ENCODE peak calls at places on chromosomes 16 and 17, in eight cellular contexts. Q, U, D, E, A, B, X and H are unnamed samples.

GRCh38 chr17:34025179-34025551 is 229.9 kb upstream of the CCL2 start:
- DNase-seq in B (no peak), E (no peak), U (no peak), A (no peak), X (no peak), Q (peak), D (no peak), H (no peak)

GRCh38 chr17:19513897-19514488 is 19.7 kb upstream of the SLC47A1 start:
- DNase-seq in X (peak), B (no peak), E (no peak), Q (peak), A (peak), D (peak), U (peak), H (peak)

GRCh38 chr16:31458073-31458834 is 1.0 kb upstream of the ARMC5 start:
- DNase-seq in X (peak), D (peak), A (no peak), Q (peak), E (peak), U (peak), B (peak), H (no peak)

GRCh38 chr17:55266051-55266957 is 1.5 kb downstream of the HLF start:
- DNase-seq in B (no peak), Q (no peak), E (no peak), A (no peak), D (no peak), U (no peak), X (no peak), H (no peak)

GRCh38 chr17:40062347-40063033 is at the start of gene THRA:
- DNase-seq in U (peak), X (peak), E (no peak), B (peak), Q (peak), A (no peak), D (peak), H (no peak)

GRCh38 chr17:40309938-40310510 is 1.0 kb downstream of the RARA start:
- DNase-seq in X (peak), D (no peak), A (no peak), Q (no peak), E (no peak), B (no peak), U (no peak), H (no peak)

GRCh38 chr16:35564889-35565288 is 2105.5 kb downstream of the TP53TG3F start:
- DNase-seq in D (no peak), E (no peak), U (no peak), A (no peak), Q (no peak), B (no peak), X (no peak), H (no peak)

GRCh38 chr16:58499615-58500328 is at the start of gene NDRG4:
- DNase-seq in B (no peak), A (no peak), U (peak), D (peak), X (no peak), E (no peak), Q (peak), H (no peak)

GRCh38 chr16:49458656-49459445 is 85.2 kb downstream of the C16orf78 start:
- DNase-seq in X (no peak), E (no peak), A (no peak), D (peak), Q (no peak), B (no peak), U (no peak), H (no peak)

GRCh38 chr17:49132699-49133364 is at the start of gene B4GALNT2:
- DNase-seq in X (no peak), Q (no peak), E (no peak), A (no peak), B (peak), U (no peak), D (peak), H (no peak)

GRCh38 chr17:4738136-4739121 is 1.2 kb upstream of the ZMYND15 start:
- DNase-seq in D (no peak), A (no peak), E (no peak), U (no peak), B (no peak), Q (no peak), X (no peak), H (no peak)

GRCh38 chr16:55037051-55037450 is 106.4 kb downstream of the IRX5 start:
- DNase-seq in Q (no peak), E (no peak), D (no peak), A (no peak), B (no peak), X (no peak), U (no peak), H (no peak)

GRCh38 chr16:81505011-81505660 is 60.5 kb downstream of the CMIP start:
- DNase-seq in B (peak), D (no peak), A (no peak), Q (peak), E (no peak), X (no peak), U (no peak), H (peak)

GRCh38 chr16:87140211-87141200 is 176.7 kb downstream of the C16orf95 start:
- DNase-seq in X (no peak), U (no peak), Q (no peak), D (no peak), A (no peak), E (no peak), B (no peak), H (no peak)

GRCh38 chr17:12900474-12900873 is 111.2 kb downstream of the ARHGAP44 start:
- DNase-seq in U (no peak), D (no peak), X (no peak), A (no peak), E (no peak), B (no peak), Q (no peak), H (no peak)

GRCh38 chr17:14296511-14296910 is 4.4 kb upstream of the HS3ST3B1 start:
- DNase-seq in U (no peak), D (no peak), B (no peak), X (no peak), E (no peak), A (no peak), Q (no peak), H (no peak)

GRCh38 chr17:47423406-47424295 is 99.9 kb downstream of the EFCAB13 start:
- DNase-seq in A (no peak), E (no peak), D (no peak), B (peak), U (no peak), X (no peak), Q (peak), H (no peak)

GRCh38 chr17:45298546-45299285 is 18.1 kb downstream of the MAP3K14 start:
- DNase-seq in B (no peak), D (no peak), X (peak), E (no peak), U (no peak), Q (peak), A (no peak), H (no peak)

GRCh38 chr16:70694517-70695218 is 8.8 kb upstream of the MTSS2 start:
- DNase-seq in A (no peak), D (no peak), U (no peak), E (no peak), Q (no peak), X (no peak), B (no peak), H (no peak)

GRCh38 chr16:88533945-88534641 is 36.1 kb upstream of the ZC3H18 start:
- DNase-seq in A (no peak), X (peak), B (peak), D (peak), E (no peak), Q (peak), U (peak), H (peak)

GRCh38 chr17:4796550-4796915 is 569 bp downstream of the PSMB6 start:
- DNase-seq in E (no peak), Q (peak), X (no peak), A (no peak), D (no peak), B (no peak), U (peak), H (no peak)

GRCh38 chr17:58398574-58399266 is 18.6 kb downstream of the RNF43 start:
- DNase-seq in U (no peak), B (no peak), A (no peak), X (no peak), E (no peak), Q (no peak), D (no peak), H (no peak)

GRCh38 chr17:58332720-58333395 is 4.3 kb upstream of the TSPOAP1 start:
- DNase-seq in Q (peak), B (peak), X (no peak), U (no peak), E (peak), A (no peak), D (peak), H (peak)

GRCh38 chr16:31480851-31481250 is 2.1 kb upstream of the SLC5A2 start:
- DNase-seq in B (peak), U (no peak), A (no peak), D (no peak), E (no peak), Q (no peak), X (no peak), H (no peak)

GRCh38 chr17:65865715-65866425 is 304.4 kb upstream of the AXIN2 start:
- DNase-seq in X (no peak), D (no peak), A (no peak), U (no peak), Q (no peak), E (no peak), B (no peak), H (peak)

GRCh38 chr17:49219987-49220386 is 9.5 kb downstream of the ABI3 start:
- DNase-seq in B (peak), U (no peak), X (no peak), Q (no peak), E (no peak), D (no peak), A (no peak), H (no peak)

GRCh38 chr16:78100162-78100467 is 661 bp downstream of the WWOX start:
- DNase-seq in B (no peak), Q (no peak), X (no peak), E (no peak), A (no peak), U (no peak), D (no peak), H (no peak)

GRCh38 chr16:74568961-74569631 is 37.8 kb downstream of the GLG1 start:
- DNase-seq in Q (no peak), X (no peak), B (no peak), A (no peak), D (no peak), E (no peak), U (peak), H (no peak)

GRCh38 chr17:28967240-28968135 is 16.2 kb upstream of the PHF12 start:
- DNase-seq in B (peak), A (no peak), U (no peak), Q (peak), D (no peak), X (no peak), E (no peak), H (peak)

GRCh38 chr16:57941016-57941656 is 29.8 kb downstream of the CNGB1 start:
- DNase-seq in B (no peak), X (no peak), Q (no peak), E (no peak), D (no peak), A (no peak), U (peak), H (no peak)

GRCh38 chr17:49798182-49798581 is 9.7 kb downstream of the KAT7 start:
- DNase-seq in B (no peak), U (no peak), X (peak), D (no peak), A (no peak), E (no peak), Q (no peak), H (no peak)

GRCh38 chr17:38969281-38969680 is 2.1 kb upstream of the FBXO47 start:
- DNase-seq in D (no peak), E (no peak), B (no peak), A (no peak), U (no peak), Q (no peak), X (no peak), H (no peak)

GRCh38 chr17:38967290-38967738 is at the start of gene FBXO47:
- DNase-seq in E (no peak), B (peak), U (peak), Q (peak), D (peak), X (peak), A (no peak), H (peak)

GRCh38 chr17:38970804-38971203 is 3.6 kb upstream of the FBXO47 start:
- DNase-seq in Q (no peak), D (no peak), B (no peak), A (no peak), E (no peak), X (no peak), U (no peak), H (no peak)

DNA sequence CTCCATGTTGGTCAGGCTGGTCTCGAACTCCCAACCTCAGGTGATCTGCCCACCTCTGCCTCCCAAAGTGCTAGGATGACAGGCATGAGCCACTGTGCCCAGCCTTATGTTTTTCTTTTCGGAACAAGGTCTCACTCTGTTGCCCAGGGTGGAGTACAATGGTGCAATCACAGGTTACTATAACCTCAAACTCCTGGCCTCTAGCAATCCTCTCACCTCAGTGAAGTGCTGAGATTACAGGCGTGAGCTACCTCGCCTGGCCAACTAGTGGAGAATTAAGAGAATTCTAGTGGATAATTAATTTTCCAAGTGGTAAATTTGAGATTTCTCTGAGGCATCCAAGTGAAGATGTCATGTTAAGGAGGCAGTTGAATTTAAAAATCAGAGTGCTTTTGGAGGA is 2.9 kb upstream of the FBXO47 start:
- DNase-seq in D (no peak), U (no peak), A (no peak), X (no peak), E (no peak), Q (no peak), B (no peak), H (no peak)
- TF ChIP-seq CTCF in D (no peak), U (no peak), A (no peak), X (no peak), E (no peak), Q (no peak), B (no peak), H (no peak)

DNA sequence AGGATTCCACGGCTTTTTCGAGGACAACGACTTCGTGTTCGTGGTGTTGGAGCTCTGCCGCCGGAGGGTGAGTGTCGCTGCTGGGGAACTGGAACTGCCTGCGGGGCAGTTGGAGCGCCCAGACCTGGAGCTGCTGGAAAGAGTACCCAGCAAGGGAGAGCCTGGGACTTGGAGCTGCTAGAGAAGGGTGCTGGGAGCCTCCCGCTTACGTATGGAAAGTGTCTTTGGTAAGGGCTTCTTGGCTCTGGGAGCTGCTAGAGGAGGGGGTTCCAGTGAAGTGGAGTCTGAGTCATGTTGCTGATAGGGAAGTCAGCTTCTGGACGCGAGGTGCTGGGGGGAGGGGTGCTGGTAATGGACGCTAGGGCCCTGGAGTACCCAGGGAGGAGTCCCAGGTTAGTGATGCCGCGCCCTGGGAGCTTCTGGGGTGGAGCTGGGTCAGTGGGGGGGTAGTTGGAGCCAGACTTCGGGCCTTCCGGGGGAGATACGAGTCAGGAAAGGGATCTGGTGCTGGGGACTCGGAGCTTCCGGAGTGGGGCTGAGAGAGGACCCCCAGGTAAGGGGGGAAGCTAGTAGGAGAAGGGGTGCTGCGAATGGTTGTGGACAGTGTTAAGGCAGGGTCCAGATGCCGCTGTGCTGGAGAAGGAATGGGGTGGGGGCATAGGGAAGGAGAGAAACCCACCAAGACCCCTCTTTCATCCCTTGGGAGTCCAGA is 741 bp downstream of the PLK1 start:
- DNase-seq in Q (peak), A (no peak), B (peak), X (no peak), D (no peak), U (peak), E (peak), H (peak)
- TF ChIP-seq CTCF in Q (no peak), A (no peak), B (no peak), X (no peak), D (no peak), U (no peak), E (no peak), H (no peak)

GRCh38 chr17:61391595-61392291 is 7.9 kb upstream of the TBX2 start:
- DNase-seq in Q (no peak), E (no peak), B (no peak), D (no peak), A (no peak), X (no peak), U (no peak), H (no peak)

GRCh38 chr17:61392679-61393078 is 7.0 kb upstream of the TBX2 start:
- DNase-seq in B (no peak), A (no peak), D (no peak), E (no peak), Q (no peak), U (no peak), X (no peak), H (no peak)

GRCh38 chr17:61394630-61395408 is 4.8 kb upstream of the TBX2 start:
- DNase-seq in E (no peak), X (no peak), A (no peak), B (peak), D (no peak), Q (peak), U (no peak), H (no peak)

GRCh38 chr17:61393904-61394629 is 5.6 kb upstream of the TBX2 start:
- DNase-seq in B (peak), U (no peak), Q (no peak), E (no peak), D (no peak), A (no peak), X (no peak), H (no peak)

GRCh38 chr17:61393550-61393903 is 6.1 kb upstream of the TBX2 start:
- DNase-seq in X (peak), U (no peak), A (no peak), E (no peak), B (no peak), Q (no peak), D (no peak), H (no peak)
- TF ChIP-seq CTCF in X (peak), U (peak), A (peak), E (no peak), B (no peak), Q (no peak), D (no peak), H (no peak)

GRCh38 chr16:85490971-85491771 is 122.0 kb upstream of the GSE1 start:
- DNase-seq in X (no peak), E (no peak), U (no peak), Q (peak), A (peak), D (no peak), B (no peak), H (no peak)

GRCh38 chr16:85490407-85490806 is 122.7 kb upstream of the GSE1 start:
- DNase-seq in U (no peak), X (no peak), B (no peak), D (no peak), Q (no peak), A (no peak), E (no peak), H (no peak)

GRCh38 chr16:85494315-85494714 is 118.8 kb upstream of the GSE1 start:
- DNase-seq in A (no peak), U (no peak), X (no peak), D (no peak), Q (no peak), E (no peak), B (no peak), H (no peak)

GRCh38 chr16:85492617-85492957 is 120.5 kb upstream of the GSE1 start:
- DNase-seq in X (no peak), U (no peak), E (no peak), B (no peak), D (no peak), Q (peak), A (no peak), H (no peak)

DNA sequence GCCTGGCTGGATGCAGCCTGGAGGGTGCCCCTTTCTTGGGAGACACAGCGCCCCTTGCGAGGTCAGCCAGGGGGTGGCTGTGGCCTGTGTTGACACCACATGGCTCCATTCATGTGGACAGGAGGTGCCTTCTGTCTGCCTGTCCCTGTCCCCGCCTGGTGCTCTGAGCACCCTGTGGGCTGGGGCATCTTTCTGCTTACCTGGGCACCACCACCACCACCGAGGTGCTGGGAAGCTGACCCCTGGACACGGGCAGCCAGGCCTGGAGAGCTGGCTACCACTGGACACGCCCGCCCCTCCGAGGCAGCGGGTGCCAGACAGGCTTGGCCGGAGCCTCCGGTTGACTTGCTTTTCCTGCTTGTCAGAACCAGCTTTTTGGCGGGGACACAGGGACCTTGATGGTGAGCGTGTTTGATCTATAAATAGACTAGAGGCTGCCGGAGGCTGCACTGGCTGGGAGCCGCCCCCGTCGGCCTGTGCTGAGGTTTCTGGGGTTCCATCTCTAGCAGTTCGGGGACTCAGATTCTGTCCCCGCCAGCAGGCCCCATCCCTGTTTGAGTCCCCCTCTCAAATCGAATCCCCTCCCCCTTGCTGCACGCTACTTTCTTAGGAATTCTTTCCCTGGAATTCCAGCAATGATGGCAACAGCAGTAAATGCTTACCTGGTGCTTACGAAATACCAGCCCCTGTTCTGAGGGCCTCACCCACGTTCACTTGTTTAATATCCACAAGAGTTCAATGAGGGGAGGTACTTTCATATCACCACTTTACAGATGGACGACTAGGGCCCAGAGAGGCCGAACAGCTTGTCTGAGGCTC is 121.1 kb upstream of the GSE1 start:
- DNase-seq in Q (no peak), X (peak), D (no peak), U (no peak), B (no peak), E (no peak), A (no peak), H (no peak)
- TF ChIP-seq CTCF in Q (no peak), X (no peak), D (no peak), U (no peak), B (no peak), E (no peak), A (no peak), H (no peak)

DNA sequence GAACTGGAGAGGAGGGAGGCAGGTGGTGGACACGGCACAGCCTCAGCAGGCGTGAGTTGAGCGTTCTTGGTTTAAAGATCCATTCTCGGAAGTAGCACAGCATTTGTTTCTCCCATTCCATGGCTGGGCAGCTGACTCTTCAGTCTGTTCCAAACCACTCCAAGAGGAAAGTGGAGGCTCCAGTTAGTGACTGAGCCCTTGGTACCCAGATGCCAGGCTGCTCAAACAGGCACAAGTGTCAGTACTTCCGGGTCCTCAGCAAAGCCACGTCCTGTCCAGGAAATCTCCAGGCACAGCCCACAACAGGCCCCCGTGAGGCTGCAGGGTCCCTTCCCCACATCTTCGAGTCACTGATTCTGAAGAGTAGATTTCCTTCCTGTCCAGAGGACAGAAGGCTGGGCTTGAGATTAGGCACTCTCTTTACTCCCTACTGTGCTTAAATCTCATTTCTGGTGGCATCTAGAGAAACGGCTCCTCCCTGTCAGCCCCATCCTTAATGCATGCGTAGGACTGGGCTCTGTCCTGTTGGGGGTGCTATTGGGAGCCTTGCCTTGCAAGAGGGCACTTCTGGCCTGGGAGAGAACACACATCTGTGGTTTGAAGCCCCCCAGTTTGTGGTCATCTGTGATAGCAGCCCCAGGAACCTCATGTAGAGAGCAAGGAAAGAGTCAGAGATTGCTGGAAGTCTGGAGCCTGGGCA is 39.7 kb upstream of the NAT9 start:
- DNase-seq in D (no peak), U (no peak), X (no peak), B (no peak), Q (no peak), E (no peak), A (no peak), H (no peak)
- TF ChIP-seq CTCF in D (no peak), U (peak), X (no peak), B (no peak), Q (peak), E (no peak), A (no peak), H (peak)